ENCODE peak calls at places on chromosomes 12 and 14, in seven cellular contexts. S, N, V, T, A, L and P are unnamed samples. For H3K4me1, the result is how much of the 10 kb centered on the place peaks cover.

GRCh38 chr14:38302966-38303365 is 47.1 kb upstream of the CLEC14A start:
- DNase-seq in S (no peak), N (no peak), V (no peak), T (no peak), A (no peak), L (no peak), P (no peak)

GRCh38 chr12:71360013-71360412 is 79.6 kb upstream of the LGR5 start:
- DNase-seq in S (no peak), N (no peak), V (no peak), T (no peak), A (no peak), L (no peak), P (no peak)

GRCh38 chr12:125549836-125550235 is 484.6 kb downstream of the AACS start:
- DNase-seq in S (no peak), N (peak), V (no peak), T (no peak), A (no peak), L (no peak), P (no peak)

GRCh38 chr14:104268725-104269436 is 130.5 kb downstream of the KIF26A start:
- DNase-seq in S (peak), N (peak), V (no peak), T (no peak), A (no peak), L (no peak), P (no peak)

GRCh38 chr14:23950411-23951135 is 3.0 kb upstream of the DHRS4 start:
- DNase-seq in S (no peak), N (no peak), V (no peak), T (no peak), A (no peak), L (no peak), P (no peak)

GRCh38 chr14:83071888-83072501 is 1538.3 kb upstream of the SEL1L start:
- DNase-seq in S (no peak), N (no peak), V (no peak), T (no peak), A (no peak), L (no peak), P (no peak)

GRCh38 chr12:94305293-94305957 is 154.2 kb downstream of the CEP83 start:
- DNase-seq in S (no peak), N (no peak), V (no peak), T (no peak), A (no peak), L (no peak), P (no peak)

GRCh38 chr12:117012189-117012805 is 86.9 kb downstream of the TESC start:
- DNase-seq in S (no peak), N (no peak), V (no peak), T (no peak), A (no peak), L (no peak), P (no peak)

GRCh38 chr12:62917066-62917465 is 17.9 kb downstream of the PPM1H start:
- DNase-seq in S (no peak), N (peak), V (no peak), T (no peak), A (no peak), L (no peak), P (no peak)

GRCh38 chr12:78562358-78563205 is 302.0 kb upstream of the SYT1 start:
- DNase-seq in S (no peak), N (no peak), V (no peak), T (no peak), A (no peak), L (no peak), P (peak)

GRCh38 chr14:55297611-55298323 is 26.5 kb downstream of the FBXO34 start:
- DNase-seq in S (peak), N (no peak), V (no peak), T (no peak), A (no peak), L (no peak), P (no peak)

GRCh38 chr14:103697601-103698379 is 17.5 kb downstream of the XRCC3 start:
- DNase-seq in S (no peak), N (no peak), V (no peak), T (peak), A (no peak), L (no peak), P (no peak)

GRCh38 chr12:32083489-32083888 is 23.2 kb upstream of the BICD1 start:
- DNase-seq in S (no peak), N (no peak), V (no peak), T (no peak), A (no peak), L (no peak), P (no peak)

GRCh38 chr14:28101992-28102391 is 664.6 kb upstream of the FOXG1 start:
- DNase-seq in S (no peak), N (no peak), V (no peak), T (no peak), A (no peak), L (no peak), P (no peak)

GRCh38 chr12:63440063-63440462 is 228.2 kb downstream of the DPY19L2 start:
- DNase-seq in S (no peak), N (no peak), V (no peak), T (no peak), A (no peak), L (no peak), P (no peak)

GRCh38 chr12:21773263-21773741 is 1.2 kb downstream of the KCNJ8 start:
- DNase-seq in S (peak), N (peak), V (no peak), T (peak), A (peak), L (no peak), P (peak)

GRCh38 chr12:41709012-41709411 is 435.7 kb downstream of the GXYLT1 start:
- DNase-seq in S (no peak), N (no peak), V (no peak), T (no peak), A (no peak), L (no peak), P (no peak)

GRCh38 chr14:67536087-67536486 is 3.0 kb downstream of the PLEKHH1 start:
- DNase-seq in S (no peak), N (peak), V (no peak), T (no peak), A (no peak), L (no peak), P (no peak)

GRCh38 chr12:50186667-50187066 is 19.5 kb upstream of the CERS5 start:
- DNase-seq in S (no peak), N (no peak), V (no peak), T (no peak), A (no peak), L (no peak), P (no peak)

GRCh38 chr12:2384533-2385328 is 331.9 kb downstream of the CACNA1C start:
- DNase-seq in S (no peak), N (peak), V (no peak), T (no peak), A (peak), L (no peak), P (no peak)

GRCh38 chr14:64754685-64755084 is 50.5 kb downstream of the PLEKHG3 start:
- DNase-seq in S (no peak), N (no peak), V (no peak), T (no peak), A (no peak), L (no peak), P (no peak)
- H3K4me1 ChIP-seq in S (under half), N (under half), V (under half), T (under half), A (under half), L (under half), P (under half)

GRCh38 chr12:110316861-110317260 is 35.8 kb downstream of the ATP2A2 start:
- DNase-seq in S (no peak), N (no peak), V (no peak), T (no peak), A (peak), L (no peak), P (no peak)

GRCh38 chr12:110310754-110311153 is 29.7 kb downstream of the ATP2A2 start:
- DNase-seq in S (no peak), N (no peak), V (no peak), T (no peak), A (no peak), L (no peak), P (no peak)

GRCh38 chr12:110311903-110312302 is 30.9 kb downstream of the ATP2A2 start:
- DNase-seq in S (no peak), N (peak), V (no peak), T (no peak), A (no peak), L (no peak), P (no peak)

GRCh38 chr12:110314308-110314707 is 33.3 kb downstream of the ATP2A2 start:
- DNase-seq in S (no peak), N (no peak), V (no peak), T (no peak), A (no peak), L (no peak), P (no peak)

GRCh38 chr12:110312581-110313360 is 31.7 kb downstream of the ATP2A2 start:
- DNase-seq in S (no peak), N (peak), V (no peak), T (no peak), A (peak), L (peak), P (no peak)
- H3K4me1 ChIP-seq in S (under half), N (under half), V (under half), T (half or more), A (under half), L (half or more), P (under half)

GRCh38 chr14:91252901-91253794 is 8.6 kb upstream of the GPR68 start:
- DNase-seq in S (peak), N (peak), V (no peak), T (peak), A (no peak), L (no peak), P (no peak)
- H3K4me1 ChIP-seq in S (under half), N (under half), V (half or more), T (under half), A (under half), L (under half), P (under half)

GRCh38 chr12:84550518-84550917 is 362.1 kb downstream of the SLC6A15 start:
- DNase-seq in S (no peak), N (no peak), V (no peak), T (no peak), A (no peak), L (no peak), P (no peak)
- H3K4me1 ChIP-seq in S (under half), N (under half), V (under half), T (under half), A (under half), L (under half), P (under half)